ENCODE peak calls at places on chromosomes 4 and X, in nine cellular contexts. One of them, this sample, is unnamed.

GRCh38 chrX:135384161-135384836 is 37.4 kb upstream of the SMIM10L2A start:
- DNase-seq in neural progenitor cell: no peak
- DNase-seq in fibroblast of the aortic adventitia: no peak
- DNase-seq in cardiac muscle cell: no peak
- DNase-seq in IMR-90: no peak
- DNase-seq in cardiac fibroblast: no peak
- DNase-seq in choroid plexus epithelial cell: no peak
- DNase-seq in OCI-LY7: no peak
- DNase-seq in CD8-positive, alpha-beta T cell: peak; percentile 8
- DNase-seq in this sample: no peak

GRCh38 chrX:41723305-41723704 is 676 bp upstream of the GPR82 start:
- DNase-seq in neural progenitor cell: no peak
- DNase-seq in fibroblast of the aortic adventitia: peak; percentile 57
- DNase-seq in cardiac muscle cell: peak; percentile 47
- DNase-seq in IMR-90: peak; percentile 4
- DNase-seq in cardiac fibroblast: peak; percentile 53
- DNase-seq in choroid plexus epithelial cell: peak; percentile 19
- DNase-seq in OCI-LY7: no peak
- DNase-seq in CD8-positive, alpha-beta T cell: no peak
- DNase-seq in this sample: no peak

GRCh38 chrX:74133156-74133796 is 170.7 kb upstream of the ZCCHC13 start:
- DNase-seq in neural progenitor cell: peak; percentile 81
- DNase-seq in fibroblast of the aortic adventitia: peak; percentile 88
- DNase-seq in cardiac muscle cell: peak; percentile 78
- DNase-seq in IMR-90: peak; percentile 80
- DNase-seq in cardiac fibroblast: peak; percentile 80
- DNase-seq in choroid plexus epithelial cell: peak; percentile 81
- DNase-seq in OCI-LY7: peak; percentile 62
- DNase-seq in CD8-positive, alpha-beta T cell: no peak
- DNase-seq in this sample: peak; percentile 77

GRCh38 chr4:151665442-151666127 is 95.2 kb downstream of the GATB start:
- DNase-seq in neural progenitor cell: no peak
- DNase-seq in fibroblast of the aortic adventitia: no peak
- DNase-seq in cardiac muscle cell: no peak
- DNase-seq in IMR-90: no peak
- DNase-seq in cardiac fibroblast: no peak
- DNase-seq in choroid plexus epithelial cell: no peak
- DNase-seq in OCI-LY7: no peak
- DNase-seq in CD8-positive, alpha-beta T cell: no peak
- DNase-seq in this sample: no peak

GRCh38 chr4:164937576-164938270 is 39.7 kb downstream of the TRIM61 start:
- DNase-seq in neural progenitor cell: peak; percentile 61
- DNase-seq in fibroblast of the aortic adventitia: peak; percentile 14
- DNase-seq in cardiac muscle cell: peak; percentile 32
- DNase-seq in IMR-90: peak; percentile 18
- DNase-seq in cardiac fibroblast: peak; percentile 50
- DNase-seq in choroid plexus epithelial cell: peak; percentile 70
- DNase-seq in OCI-LY7: peak; percentile 23
- DNase-seq in CD8-positive, alpha-beta T cell: no peak
- DNase-seq in this sample: no peak

GRCh38 chr4:150096625-150097024 is 18.4 kb downstream of the DCLK2 start:
- DNase-seq in neural progenitor cell: peak; percentile 74
- DNase-seq in fibroblast of the aortic adventitia: no peak
- DNase-seq in cardiac muscle cell: no peak
- DNase-seq in IMR-90: no peak
- DNase-seq in cardiac fibroblast: no peak
- DNase-seq in choroid plexus epithelial cell: no peak
- DNase-seq in OCI-LY7: no peak
- DNase-seq in CD8-positive, alpha-beta T cell: no peak
- DNase-seq in this sample: no peak

GRCh38 chr4:118076958-118077766 is 42.9 kb downstream of the NDST3 start:
- DNase-seq in neural progenitor cell: peak; percentile 52
- DNase-seq in fibroblast of the aortic adventitia: peak; percentile 29
- DNase-seq in cardiac muscle cell: peak; percentile 57
- DNase-seq in IMR-90: peak; percentile 34
- DNase-seq in cardiac fibroblast: peak; percentile 44
- DNase-seq in choroid plexus epithelial cell: peak; percentile 71
- DNase-seq in OCI-LY7: peak; percentile 41
- DNase-seq in CD8-positive, alpha-beta T cell: no peak
- DNase-seq in this sample: peak; percentile 15

GRCh38 chr4:646460-646859 is 21.1 kb downstream of the PDE6B start:
- DNase-seq in neural progenitor cell: no peak
- DNase-seq in fibroblast of the aortic adventitia: no peak
- DNase-seq in cardiac muscle cell: no peak
- DNase-seq in IMR-90: no peak
- DNase-seq in cardiac fibroblast: no peak
- DNase-seq in choroid plexus epithelial cell: no peak
- DNase-seq in OCI-LY7: no peak
- DNase-seq in CD8-positive, alpha-beta T cell: no peak
- DNase-seq in this sample: no peak

GRCh38 chr4:116952530-116953108 is 132.8 kb downstream of the TRAM1L1 start:
- DNase-seq in neural progenitor cell: no peak
- DNase-seq in fibroblast of the aortic adventitia: no peak
- DNase-seq in cardiac muscle cell: no peak
- DNase-seq in IMR-90: no peak
- DNase-seq in cardiac fibroblast: no peak
- DNase-seq in choroid plexus epithelial cell: no peak
- DNase-seq in OCI-LY7: no peak
- DNase-seq in CD8-positive, alpha-beta T cell: no peak
- DNase-seq in this sample: no peak

GRCh38 chrX:152220612-152221011 is 82.2 kb upstream of the MAGEA10 start:
- DNase-seq in neural progenitor cell: no peak
- DNase-seq in fibroblast of the aortic adventitia: peak; percentile 4
- DNase-seq in cardiac muscle cell: no peak
- DNase-seq in IMR-90: no peak
- DNase-seq in cardiac fibroblast: no peak
- DNase-seq in choroid plexus epithelial cell: peak; percentile 13
- DNase-seq in OCI-LY7: no peak
- DNase-seq in CD8-positive, alpha-beta T cell: no peak
- DNase-seq in this sample: peak; percentile 1

GRCh38 chr4:102684605-102685052 is 76.1 kb downstream of the MANBA start:
- DNase-seq in neural progenitor cell: no peak
- DNase-seq in fibroblast of the aortic adventitia: peak; percentile 58
- DNase-seq in cardiac muscle cell: peak; percentile 47
- DNase-seq in IMR-90: peak; percentile 92
- DNase-seq in cardiac fibroblast: peak; percentile 14
- DNase-seq in choroid plexus epithelial cell: peak; percentile 71
- DNase-seq in OCI-LY7: no peak
- DNase-seq in CD8-positive, alpha-beta T cell: no peak
- DNase-seq in this sample: peak; percentile 30

GRCh38 chrX:40012800-40013682 is 84.7 kb downstream of the BCOR start:
- DNase-seq in neural progenitor cell: peak; percentile 51
- DNase-seq in fibroblast of the aortic adventitia: peak; percentile 74
- DNase-seq in cardiac muscle cell: peak; percentile 68
- DNase-seq in IMR-90: peak; percentile 35
- DNase-seq in cardiac fibroblast: peak; percentile 69
- DNase-seq in choroid plexus epithelial cell: peak; percentile 64
- DNase-seq in OCI-LY7: peak; percentile 77
- DNase-seq in CD8-positive, alpha-beta T cell: no peak
- DNase-seq in this sample: peak; percentile 59

GRCh38 chr4:108830509-108831244 is 67.8 kb upstream of the ETNPPL start:
- DNase-seq in neural progenitor cell: no peak
- DNase-seq in fibroblast of the aortic adventitia: no peak
- DNase-seq in cardiac muscle cell: peak; percentile 67
- DNase-seq in IMR-90: peak; percentile 13
- DNase-seq in cardiac fibroblast: peak; percentile 58
- DNase-seq in choroid plexus epithelial cell: peak; percentile 43
- DNase-seq in OCI-LY7: no peak
- DNase-seq in CD8-positive, alpha-beta T cell: no peak
- DNase-seq in this sample: no peak

GRCh38 chrX:31633349-31633748 is 561.5 kb upstream of the FTHL17 start:
- DNase-seq in neural progenitor cell: no peak
- DNase-seq in fibroblast of the aortic adventitia: no peak
- DNase-seq in cardiac muscle cell: no peak
- DNase-seq in IMR-90: no peak
- DNase-seq in cardiac fibroblast: no peak
- DNase-seq in choroid plexus epithelial cell: no peak
- DNase-seq in OCI-LY7: no peak
- DNase-seq in CD8-positive, alpha-beta T cell: no peak
- DNase-seq in this sample: no peak

GRCh38 chrX:31629195-31629594 is 557.4 kb upstream of the FTHL17 start:
- DNase-seq in neural progenitor cell: no peak
- DNase-seq in fibroblast of the aortic adventitia: no peak
- DNase-seq in cardiac muscle cell: no peak
- DNase-seq in IMR-90: no peak
- DNase-seq in cardiac fibroblast: no peak
- DNase-seq in choroid plexus epithelial cell: no peak
- DNase-seq in OCI-LY7: no peak
- DNase-seq in CD8-positive, alpha-beta T cell: no peak
- DNase-seq in this sample: no peak
- TF ChIP-seq CTCF in neural progenitor cell: no peak
- TF ChIP-seq CTCF in fibroblast of the aortic adventitia: no peak
- TF ChIP-seq CTCF in cardiac muscle cell: no peak
- TF ChIP-seq CTCF in IMR-90: no peak
- TF ChIP-seq CTCF in cardiac fibroblast: no peak
- TF ChIP-seq CTCF in choroid plexus epithelial cell: no peak
- TF ChIP-seq CTCF in OCI-LY7: no peak
- TF ChIP-seq CTCF in CD8-positive, alpha-beta T cell: no peak
- TF ChIP-seq CTCF in this sample: no peak

GRCh38 chrX:49042581-49043219 is 457 bp downstream of the TFE3 start:
- DNase-seq in neural progenitor cell: no peak
- DNase-seq in fibroblast of the aortic adventitia: no peak
- DNase-seq in cardiac muscle cell: peak; percentile 13
- DNase-seq in IMR-90: no peak
- DNase-seq in cardiac fibroblast: no peak
- DNase-seq in choroid plexus epithelial cell: peak; percentile 9
- DNase-seq in OCI-LY7: no peak
- DNase-seq in CD8-positive, alpha-beta T cell: no peak
- DNase-seq in this sample: no peak

GRCh38 chrX:49043220-49043986 is at the start of gene TFE3:
- DNase-seq in neural progenitor cell: peak; percentile 99
- DNase-seq in fibroblast of the aortic adventitia: peak; percentile 99
- DNase-seq in cardiac muscle cell: peak; percentile 99
- DNase-seq in IMR-90: peak; percentile 98
- DNase-seq in cardiac fibroblast: peak; percentile 99
- DNase-seq in choroid plexus epithelial cell: peak; percentile 99
- DNase-seq in OCI-LY7: peak; percentile 98
- DNase-seq in CD8-positive, alpha-beta T cell: peak; percentile 90
- DNase-seq in this sample: peak; percentile 99

GRCh38 chrX:49040376-49040955 is 2.7 kb downstream of the TFE3 start:
- DNase-seq in neural progenitor cell: no peak
- DNase-seq in fibroblast of the aortic adventitia: peak; percentile 35
- DNase-seq in cardiac muscle cell: peak; percentile 38
- DNase-seq in IMR-90: peak; percentile 25
- DNase-seq in cardiac fibroblast: peak; percentile 31
- DNase-seq in choroid plexus epithelial cell: peak; percentile 14
- DNase-seq in OCI-LY7: no peak
- DNase-seq in CD8-positive, alpha-beta T cell: no peak
- DNase-seq in this sample: peak; percentile 4

GRCh38 chrX:49043987-49044281 is 777 bp upstream of the TFE3 start:
- DNase-seq in neural progenitor cell: no peak
- DNase-seq in fibroblast of the aortic adventitia: no peak
- DNase-seq in cardiac muscle cell: no peak
- DNase-seq in IMR-90: no peak
- DNase-seq in cardiac fibroblast: no peak
- DNase-seq in choroid plexus epithelial cell: no peak
- DNase-seq in OCI-LY7: no peak
- DNase-seq in CD8-positive, alpha-beta T cell: no peak
- DNase-seq in this sample: no peak

GRCh38 chrX:49041683-49042529 is 1.3 kb downstream of the TFE3 start:
- DNase-seq in neural progenitor cell: no peak
- DNase-seq in fibroblast of the aortic adventitia: peak; percentile 59
- DNase-seq in cardiac muscle cell: peak; percentile 48
- DNase-seq in IMR-90: peak; percentile 73
- DNase-seq in cardiac fibroblast: peak; percentile 39
- DNase-seq in choroid plexus epithelial cell: peak; percentile 57
- DNase-seq in OCI-LY7: peak; percentile 27
- DNase-seq in CD8-positive, alpha-beta T cell: no peak
- DNase-seq in this sample: peak; percentile 30
- TF ChIP-seq CTCF in neural progenitor cell: no peak
- TF ChIP-seq CTCF in fibroblast of the aortic adventitia: no peak
- TF ChIP-seq CTCF in cardiac muscle cell: no peak
- TF ChIP-seq CTCF in IMR-90: peak; percentile 2
- TF ChIP-seq CTCF in cardiac fibroblast: no peak
- TF ChIP-seq CTCF in choroid plexus epithelial cell: no peak
- TF ChIP-seq CTCF in OCI-LY7: no peak
- TF ChIP-seq CTCF in CD8-positive, alpha-beta T cell: no peak
- TF ChIP-seq CTCF in this sample: no peak

DNA sequence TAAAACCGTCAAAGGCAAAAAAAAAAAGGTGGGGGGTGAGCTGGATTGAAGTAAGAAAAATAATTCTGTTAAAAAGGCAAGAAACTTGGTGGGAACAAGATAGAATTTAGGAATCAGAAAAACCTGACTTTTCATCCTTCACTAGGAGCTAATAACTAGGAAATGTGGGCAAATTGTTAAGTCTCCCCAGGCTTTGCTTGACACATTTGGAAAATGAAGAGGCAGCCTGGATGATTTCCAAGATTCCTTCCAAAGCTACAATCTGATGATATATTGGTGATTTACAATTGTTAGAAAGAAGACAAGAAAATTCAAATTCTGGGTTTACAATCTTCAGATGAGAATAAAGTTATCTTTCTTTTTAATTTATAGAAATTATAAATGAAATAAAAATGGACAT is 1062.5 kb downstream of the ADGRL3 start:
- DNase-seq in neural progenitor cell: no peak
- DNase-seq in fibroblast of the aortic adventitia: no peak
- DNase-seq in cardiac muscle cell: no peak
- DNase-seq in IMR-90: no peak
- DNase-seq in cardiac fibroblast: no peak
- DNase-seq in choroid plexus epithelial cell: no peak
- DNase-seq in OCI-LY7: no peak
- DNase-seq in CD8-positive, alpha-beta T cell: no peak
- DNase-seq in this sample: no peak
- TF ChIP-seq CTCF in neural progenitor cell: no peak
- TF ChIP-seq CTCF in fibroblast of the aortic adventitia: no peak
- TF ChIP-seq CTCF in cardiac muscle cell: no peak
- TF ChIP-seq CTCF in IMR-90: no peak
- TF ChIP-seq CTCF in cardiac fibroblast: no peak
- TF ChIP-seq CTCF in choroid plexus epithelial cell: no peak
- TF ChIP-seq CTCF in OCI-LY7: no peak
- TF ChIP-seq CTCF in CD8-positive, alpha-beta T cell: no peak
- TF ChIP-seq CTCF in this sample: no peak

DNA sequence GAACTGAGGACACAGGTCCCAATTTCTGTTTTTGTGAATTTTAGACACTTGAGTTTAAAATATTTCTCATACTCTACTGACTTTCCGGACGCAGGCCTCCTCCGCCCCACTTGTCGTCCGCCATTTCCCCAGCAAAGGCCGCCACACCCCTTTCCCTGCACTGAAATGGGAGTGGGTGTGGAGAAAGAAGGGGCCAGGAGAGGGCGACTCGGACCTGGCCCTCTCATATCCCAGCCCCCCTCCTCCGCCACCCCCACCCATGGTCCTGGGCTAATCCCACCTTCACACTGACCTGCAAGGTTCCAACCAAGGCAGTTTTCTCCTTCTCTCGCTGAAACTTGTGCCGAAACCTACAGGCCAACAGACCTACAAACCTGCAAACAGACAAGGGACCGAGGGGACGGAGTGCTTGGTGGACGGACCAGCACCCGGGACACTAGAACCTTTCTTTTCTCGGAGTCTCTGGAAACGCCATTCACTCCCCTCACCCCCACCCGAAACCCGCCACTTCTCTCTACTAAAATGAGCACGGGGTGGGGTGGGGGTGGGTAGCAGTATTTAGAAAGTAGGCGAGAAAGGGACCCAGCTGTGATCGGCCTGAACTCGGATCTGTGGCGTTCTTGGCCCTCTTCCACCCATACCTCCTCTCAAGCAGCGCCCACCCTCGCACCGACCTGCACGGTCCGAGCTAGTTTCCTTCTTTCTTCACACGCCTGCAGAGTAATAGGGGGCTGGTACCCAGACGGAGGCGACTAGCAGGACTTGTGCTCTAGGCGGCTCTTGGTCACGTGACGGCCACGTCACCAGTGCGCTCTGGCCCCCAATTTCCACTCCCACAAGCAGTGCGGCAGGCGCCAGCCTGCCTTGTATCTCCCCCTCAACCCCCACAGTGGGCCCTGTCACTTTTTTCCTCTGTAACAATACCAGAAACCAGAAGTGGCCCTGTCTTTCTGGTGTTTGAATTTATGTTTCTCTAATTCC is at the start of gene ARMCX6:
- DNase-seq in neural progenitor cell: peak; percentile 78
- DNase-seq in fibroblast of the aortic adventitia: peak; percentile 74
- DNase-seq in cardiac muscle cell: peak; percentile 79
- DNase-seq in IMR-90: peak; percentile 77
- DNase-seq in cardiac fibroblast: peak; percentile 80
- DNase-seq in choroid plexus epithelial cell: peak; percentile 72
- DNase-seq in OCI-LY7: peak; percentile 80
- DNase-seq in CD8-positive, alpha-beta T cell: peak; percentile 54
- DNase-seq in this sample: peak; percentile 73
- TF ChIP-seq CTCF in neural progenitor cell: peak; percentile 50
- TF ChIP-seq CTCF in fibroblast of the aortic adventitia: peak; percentile 37
- TF ChIP-seq CTCF in cardiac muscle cell: peak; percentile 29
- TF ChIP-seq CTCF in IMR-90: peak; percentile 39
- TF ChIP-seq CTCF in cardiac fibroblast: peak; percentile 14
- TF ChIP-seq CTCF in choroid plexus epithelial cell: peak; percentile 51
- TF ChIP-seq CTCF in OCI-LY7: peak; percentile 58
- TF ChIP-seq CTCF in CD8-positive, alpha-beta T cell: no peak
- TF ChIP-seq CTCF in this sample: peak; percentile 48

This sample was measured in astrocyte of the spinal cord.